ENCODE peak calls at places on chromosome 2, in six cellular contexts. S is brain microvascular endothelial cell; Y is AG04450; L is A549; Q is spleen; I is CD4-positive, alpha-beta memory T cell. M is an unnamed sample.

GRCh38 chr2:29024882-29025430 is 43.9 kb downstream of the TOGARAM2 start:
- DNase-seq in S (no peak), L (no peak), I (no peak), Y (no peak), Q (no peak), M (no peak)

GRCh38 chr2:105788670-105789290 is 44.1 kb downstream of the NCK2 start:
- DNase-seq in Q (no peak), L (no peak), S (peak), Y (no peak), I (no peak), M (no peak)

GRCh38 chr2:129877795-129878775 is 101.4 kb upstream of the RAB6C start:
- DNase-seq in Y (no peak), S (peak), Q (peak), L (peak), I (no peak), M (peak)

GRCh38 chr2:104766683-104767082 is 87.2 kb upstream of the POU3F3 start:
- DNase-seq in Y (no peak), S (peak), I (no peak), L (no peak), Q (no peak), M (no peak)

GRCh38 chr2:3539836-3540235 is 18.3 kb downstream of the RNASEH1 start:
- DNase-seq in Q (no peak), Y (no peak), I (no peak), S (no peak), L (no peak), M (no peak)

GRCh38 chr2:26558271-26559043 is 80.5 kb upstream of the OTOF start:
- DNase-seq in I (no peak), S (no peak), Q (peak), L (no peak), Y (no peak), M (peak)

GRCh38 chr2:3637311-3637675 is 20.7 kb upstream of the ALLC start:
- DNase-seq in I (no peak), S (no peak), Q (peak), L (no peak), Y (no peak), M (peak)

GRCh38 chr2:8627019-8627691 is 54.7 kb upstream of the ID2 start:
- DNase-seq in L (no peak), Y (no peak), Q (no peak), I (no peak), S (no peak), M (no peak)

GRCh38 chr2:201855356-201855755 is 49.0 kb downstream of the CDK15 start:
- DNase-seq in I (no peak), Q (no peak), S (no peak), L (no peak), Y (no peak), M (no peak)

GRCh38 chr2:36780231-36780808 is 83.8 kb downstream of the VIT start:
- DNase-seq in S (peak), I (peak), Q (no peak), Y (peak), L (peak), M (no peak)

GRCh38 chr2:206915136-206915535 is 24.2 kb upstream of the CPO start:
- DNase-seq in I (no peak), S (peak), Q (no peak), L (no peak), Y (peak), M (no peak)

GRCh38 chr2:38739524-38739923 is 11.6 kb downstream of the SRSF7 start:
- DNase-seq in I (no peak), L (no peak), S (no peak), Q (no peak), Y (no peak), M (no peak)

GRCh38 chr2:3870222-3870621 is 166.8 kb downstream of the DCDC2C start:
- DNase-seq in L (no peak), Y (no peak), I (no peak), Q (no peak), S (no peak), M (no peak)

GRCh38 chr2:135914485-135914884 is 38.2 kb upstream of the MCM6 start:
- DNase-seq in Y (no peak), L (no peak), Q (no peak), S (no peak), I (no peak), M (no peak)

GRCh38 chr2:217952409-217952808 is 50.4 kb downstream of the TNS1 start:
- DNase-seq in Q (peak), S (no peak), I (no peak), L (no peak), Y (no peak), M (peak)

GRCh38 chr2:55419514-55420243 is at the start of gene CCDC88A:
- DNase-seq in Y (peak), I (peak), Q (peak), S (peak), L (peak), M (peak)

GRCh38 chr2:55416826-55417568 is 2.7 kb downstream of the CCDC88A start:
- DNase-seq in S (no peak), L (no peak), Y (no peak), I (no peak), Q (no peak), M (no peak)

GRCh38 chr2:55419236-55419513 is 481 bp downstream of the CCDC88A start:
- DNase-seq in S (no peak), L (peak), Q (peak), I (no peak), Y (no peak), M (no peak)

GRCh38 chr2:55418512-55419235 is 982 bp downstream of the CCDC88A start:
- DNase-seq in I (peak), S (no peak), L (no peak), Y (no peak), Q (no peak), M (no peak)

DNA sequence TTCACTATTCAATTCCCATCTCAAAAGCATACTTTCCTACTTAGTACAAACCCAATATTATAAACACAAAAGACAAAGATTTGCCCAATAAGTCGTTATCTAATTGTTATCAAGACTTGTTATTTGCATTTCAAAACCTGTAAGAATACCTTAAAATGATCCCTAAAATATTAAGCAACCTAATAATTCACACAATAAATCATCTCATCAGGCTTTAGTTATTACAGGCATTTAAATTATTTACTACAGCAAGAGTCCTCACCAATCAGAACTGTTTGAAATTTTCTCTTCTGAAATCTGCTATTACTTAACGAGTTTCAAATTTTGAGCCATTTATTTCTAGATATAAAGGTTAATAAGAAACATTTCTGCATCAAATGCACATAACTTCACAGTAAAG is 1.6 kb downstream of the CCDC88A start:
- DNase-seq in L (no peak), Q (no peak), Y (no peak), I (no peak), S (no peak), M (no peak)
- H3K27ac ChIP-seq in L (no peak), Q (peak), Y (no peak), I (no peak), S (no peak), M (no peak)

DNA sequence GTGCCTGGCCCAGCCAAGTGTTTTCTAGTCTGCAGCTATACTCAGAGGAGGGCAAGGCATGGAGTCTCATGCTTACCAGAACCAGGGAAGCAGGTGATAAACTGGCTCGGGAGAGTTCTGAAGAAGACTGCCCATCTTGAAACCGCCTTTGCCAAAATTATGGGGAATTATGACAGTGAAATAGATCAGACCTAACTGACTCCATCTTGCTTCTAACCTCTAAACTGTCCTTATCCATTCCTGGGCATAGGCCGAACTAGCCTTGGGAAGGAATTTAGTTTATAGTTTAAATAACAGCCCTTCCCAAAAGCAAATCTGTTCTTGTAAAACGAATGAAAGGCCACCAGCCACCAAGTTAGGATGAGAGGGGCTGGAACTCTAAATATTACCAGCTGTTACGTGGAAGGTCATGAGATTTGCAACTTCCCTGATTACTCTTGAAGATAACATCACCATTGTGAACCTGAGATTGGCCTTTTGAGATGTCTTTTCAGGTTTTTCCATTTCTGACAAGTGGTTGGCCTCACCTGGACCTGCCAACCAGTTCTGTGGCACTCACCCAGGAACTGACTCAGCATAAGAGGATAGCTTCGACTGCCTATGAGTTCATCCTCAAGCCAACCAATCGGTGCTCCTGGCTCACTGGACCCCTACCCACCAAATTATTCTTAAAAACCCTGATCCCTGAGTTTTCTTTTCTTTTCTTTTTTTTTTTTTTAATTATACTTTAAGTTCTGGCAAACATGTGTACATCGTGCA is 23.4 kb downstream of the CHCHD5 start:
- DNase-seq in L (no peak), S (no peak), I (no peak), Y (no peak), Q (peak), M (peak)
- H3K27ac ChIP-seq in L (no peak), S (no peak), I (no peak), Y (no peak), Q (no peak), M (no peak)

GRCh38 chr2:47767497-47767844 is 15.5 kb upstream of the MSH6 start:
- DNase-seq in I (no peak), S (no peak), Q (no peak), Y (no peak), L (no peak), M (no peak)
- H3K27ac ChIP-seq in I (no peak), S (no peak), Q (no peak), Y (no peak), L (peak), M (no peak)

DNA sequence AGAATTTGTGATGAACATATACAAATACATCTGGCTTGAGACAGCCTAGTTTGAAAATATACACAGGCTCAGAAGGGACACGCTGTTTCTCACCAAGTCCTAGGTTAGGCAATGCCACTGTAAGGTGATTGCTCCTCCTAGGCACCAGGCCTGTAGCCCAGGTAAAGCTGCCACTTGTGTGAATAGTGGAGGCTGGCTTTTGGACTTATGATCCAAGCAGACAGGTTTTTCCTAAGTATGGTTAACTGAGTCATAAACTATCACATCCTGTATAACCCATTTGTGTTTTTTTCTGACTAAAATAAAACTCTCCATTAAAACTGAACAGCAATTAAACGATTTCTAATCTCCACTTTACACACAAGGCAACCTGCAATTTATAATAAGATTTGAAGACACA is 81.0 kb downstream of the SEMA4F start:
- DNase-seq in Q (no peak), Y (no peak), L (no peak), I (no peak), S (no peak), M (no peak)
- H3K27ac ChIP-seq in Q (no peak), Y (no peak), L (no peak), I (no peak), S (no peak), M (no peak)

DNA sequence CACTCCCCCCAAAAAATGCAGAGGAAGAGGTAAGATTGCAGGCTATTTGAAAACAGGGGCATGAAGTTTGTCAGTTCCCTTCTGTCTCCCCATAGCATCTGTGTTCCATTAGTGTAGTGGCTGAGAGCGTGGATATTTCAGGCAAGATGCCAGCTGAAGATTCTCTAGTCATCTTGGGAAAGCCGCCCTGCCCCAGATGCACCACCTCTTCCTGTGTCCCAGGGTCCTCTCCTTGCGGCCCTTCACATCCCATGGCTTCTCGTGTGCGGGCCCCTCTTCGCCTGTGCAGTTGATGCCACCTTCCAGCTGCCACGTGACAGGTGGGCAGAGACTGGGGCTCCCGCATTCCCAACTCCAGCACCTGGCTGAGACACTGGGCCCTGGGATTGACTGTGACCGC is 16.1 kb downstream of the TMEM127 start:
- DNase-seq in Y (no peak), L (no peak), Q (no peak), I (no peak), S (no peak), M (no peak)
- H3K27ac ChIP-seq in Y (no peak), L (no peak), Q (peak), I (no peak), S (no peak), M (no peak)